ENCODE peak calls at places on chromosomes 6 and 20, in nine cellular contexts. H is sigmoid colon, W is DND-41, N is BJ, D is fibroblast of pulmonary artery, P is left ventricle myocardium inferior, J is Panc1, L is A549, T is ascending aorta. G is an unnamed sample.

GRCh38 chr20:4167261-4168004 is 152.1 kb upstream of the RNF24 start:
- DNase-seq in H (no peak), W (no peak), N (no peak), D (no peak), P (no peak), J (no peak), L (no peak), T (no peak), G (no peak)

GRCh38 chr6:125611573-125612399 is 137.6 kb upstream of the HEY2 start:
- DNase-seq in H (no peak), W (no peak), N (no peak), D (peak; percentile 83), P (no peak), J (no peak), L (no peak), T (no peak), G (no peak)

GRCh38 chr6:170101281-170102035 is 189.4 kb downstream of the DLL1 start:
- DNase-seq in H (peak; percentile 25), W (no peak), N (no peak), D (no peak), P (no peak), J (no peak), L (no peak), T (no peak), G (no peak)

GRCh38 chr6:145963216-145964068 is 716 bp downstream of the SHPRH start:
- DNase-seq in H (peak; percentile 76), W (peak; percentile 52), N (no peak), D (peak; percentile 51), P (peak; percentile 38), J (no peak), L (peak; percentile 38), T (no peak), G (no peak)

GRCh38 chr20:62190639-62191411 is 8.0 kb downstream of the MTG2 start:
- DNase-seq in H (no peak), W (no peak), N (no peak), D (no peak), P (no peak), J (no peak), L (no peak), T (no peak), G (no peak)

GRCh38 chr6:14165091-14165490 is 47.5 kb downstream of the CD83 start:
- DNase-seq in H (no peak), W (no peak), N (peak; percentile 31), D (peak; percentile 76), P (no peak), J (no peak), L (no peak), T (no peak), G (no peak)

GRCh38 chr6:37078814-37079213 is 73.4 kb downstream of the FGD2 start:
- DNase-seq in H (no peak), W (no peak), N (no peak), D (no peak), P (no peak), J (no peak), L (no peak), T (no peak), G (no peak)

GRCh38 chr6:166618866-166619761 is 7.9 kb downstream of the RPS6KA2 start:
- DNase-seq in H (no peak), W (no peak), N (no peak), D (peak; percentile 58), P (no peak), J (no peak), L (no peak), T (no peak), G (no peak)

GRCh38 chr6:28207244-28208179 is 17.6 kb upstream of the ZSCAN9 start:
- DNase-seq in H (no peak), W (no peak), N (no peak), D (peak; percentile 29), P (no peak), J (no peak), L (no peak), T (no peak), G (no peak)

GRCh38 chr6:125906158-125906998 is 50.2 kb upstream of the HINT3 start:
- DNase-seq in H (no peak), W (peak; percentile 38), N (no peak), D (peak; percentile 61), P (no peak), J (peak; percentile 38), L (peak; percentile 25), T (no peak), G (peak; percentile 23)

GRCh38 chr20:51661609-51662178 is 106.5 kb downstream of the ATP9A start:
- DNase-seq in H (no peak), W (peak; percentile 10), N (no peak), D (no peak), P (no peak), J (no peak), L (peak; percentile 68), T (no peak), G (peak; percentile 67)

GRCh38 chr6:28543671-28544131 is 18.0 kb downstream of the GPX5 start:
- DNase-seq in H (no peak), W (no peak), N (no peak), D (peak; percentile 23), P (no peak), J (no peak), L (no peak), T (no peak), G (no peak)

GRCh38 chr20:31716818-31717477 is 5.7 kb downstream of the BCL2L1 start:
- DNase-seq in H (peak; percentile 24), W (no peak), N (no peak), D (no peak), P (no peak), J (no peak), L (no peak), T (no peak), G (no peak)
- H3K4me3 ChIP-seq in H (no peak overlapping the region), W (peak overlapping the region; percentile 10), N (no peak overlapping the region), D (no peak overlapping the region), P (peak overlapping the region; percentile 85), J (no peak overlapping the region), L (peak overlapping the region; percentile 68), T (peak overlapping the region; percentile 31), G (no peak overlapping the region)

GRCh38 chr6:69122407-69122773 is 487.3 kb downstream of the ADGRB3 start:
- DNase-seq in H (no peak), W (no peak), N (no peak), D (no peak), P (no peak), J (no peak), L (no peak), T (no peak), G (no peak)

DNA sequence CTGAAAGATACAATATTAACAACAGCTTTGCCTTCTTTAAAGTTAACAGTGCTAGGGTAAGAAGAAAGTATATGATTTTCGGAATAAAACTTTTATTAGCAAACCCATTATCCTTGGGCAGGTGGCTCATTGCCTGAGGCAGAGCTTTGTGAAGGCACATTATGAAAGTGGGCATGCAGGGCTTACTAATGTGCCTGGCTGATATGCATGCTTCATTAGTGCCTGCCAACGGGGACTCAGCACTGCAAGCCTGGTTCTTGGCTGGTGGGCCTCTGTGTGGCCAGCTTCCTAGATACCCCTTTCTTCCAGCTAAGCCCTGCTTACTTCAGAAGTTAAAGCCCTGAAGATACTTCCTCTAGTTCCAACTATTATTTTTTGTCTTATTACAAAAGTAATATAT is 481.6 kb downstream of the ADGRB3 start:
- DNase-seq in H (no peak), W (no peak), N (no peak), D (no peak), P (no peak), J (no peak), L (no peak), T (no peak), G (no peak)
- H3K4me3 ChIP-seq in H (no peak overlapping the region), W (no peak overlapping the region), N (no peak overlapping the region), D (no peak overlapping the region), P (no peak overlapping the region), J (no peak overlapping the region), L (no peak overlapping the region), T (no peak overlapping the region), G (no peak overlapping the region)

GRCh38 chr6:41469156-41469950 is 76.8 kb upstream of the FOXP4 start:
- DNase-seq in H (no peak), W (no peak), N (no peak), D (no peak), P (no peak), J (no peak), L (no peak), T (no peak), G (no peak)

GRCh38 chr6:41471064-41471895 is 74.9 kb upstream of the FOXP4 start:
- DNase-seq in H (no peak), W (no peak), N (no peak), D (no peak), P (no peak), J (no peak), L (no peak), T (no peak), G (no peak)

GRCh38 chr6:41470341-41471063 is 75.7 kb upstream of the FOXP4 start:
- DNase-seq in H (peak; percentile 80), W (no peak), N (no peak), D (peak; percentile 63), P (peak; percentile 41), J (no peak), L (no peak), T (no peak), G (no peak)

GRCh38 chr6:41467627-41468404 is 78.4 kb upstream of the FOXP4 start:
- DNase-seq in H (no peak), W (no peak), N (no peak), D (no peak), P (no peak), J (no peak), L (no peak), T (no peak), G (no peak)

GRCh38 chr6:41469951-41470340 is 76.2 kb upstream of the FOXP4 start:
- DNase-seq in H (no peak), W (no peak), N (no peak), D (no peak), P (no peak), J (no peak), L (no peak), T (no peak), G (no peak)
- H3K4me3 ChIP-seq in H (no peak overlapping the region), W (no peak overlapping the region), N (peak overlapping the region; percentile 11), D (no peak overlapping the region), P (peak overlapping the region; percentile 42), J (no peak overlapping the region), L (no peak overlapping the region), T (peak overlapping the region; percentile 4), G (no peak overlapping the region)

GRCh38 chr6:132114201-132114860 is 163.2 kb upstream of the CCN2 start:
- DNase-seq in H (no peak), W (no peak), N (no peak), D (no peak), P (no peak), J (no peak), L (no peak), T (no peak), G (no peak)

GRCh38 chr6:132118144-132118543 is 167.0 kb upstream of the CCN2 start:
- DNase-seq in H (no peak), W (no peak), N (no peak), D (no peak), P (no peak), J (no peak), L (no peak), T (no peak), G (no peak)

DNA sequence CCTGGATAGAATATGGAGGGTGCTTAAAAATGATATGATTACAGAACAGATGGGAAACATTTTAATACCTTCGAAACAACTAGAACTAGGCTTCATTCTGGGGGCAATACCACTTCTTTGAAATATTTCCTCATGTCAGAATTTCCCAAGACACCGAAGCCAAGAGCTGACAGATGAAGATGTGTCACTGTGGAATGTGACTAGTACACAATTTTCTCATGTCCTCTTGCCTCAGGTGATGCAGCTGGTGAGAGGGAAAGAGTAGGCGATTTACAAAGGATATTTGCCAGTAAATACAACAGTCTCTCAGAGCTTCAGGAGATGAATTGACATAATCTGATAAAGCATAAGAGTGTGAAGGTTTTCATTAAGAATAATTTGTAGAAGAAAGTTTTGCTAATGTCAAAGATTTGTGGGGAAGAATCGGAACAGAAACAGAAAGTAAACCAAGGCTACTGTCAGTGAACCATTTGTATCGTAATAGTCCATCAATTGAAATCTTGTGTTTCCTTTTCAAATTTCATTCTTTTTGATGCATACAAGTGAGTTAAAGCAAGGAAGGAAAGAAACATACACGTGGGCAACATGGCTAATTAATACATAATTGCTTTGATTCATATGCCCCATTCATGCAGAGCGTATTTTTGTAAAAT is 164.7 kb upstream of the CCN2 start:
- DNase-seq in H (no peak), W (no peak), N (no peak), D (peak; percentile 51), P (no peak), J (no peak), L (no peak), T (no peak), G (no peak)
- H3K4me3 ChIP-seq in H (no peak overlapping the region), W (no peak overlapping the region), N (no peak overlapping the region), D (peak overlapping the region; percentile 36), P (peak overlapping the region; percentile 41), J (peak overlapping the region; percentile 25), L (no peak overlapping the region), T (peak overlapping the region; percentile 20), G (no peak overlapping the region)

G was measured in Jurkat, Clone E6-1.